ENCODE peak calls at places on chromosomes 5 and 9, in four cellular contexts. U is psoas muscle, Q is PC-3, Z is uterus. I is an unnamed sample.

GRCh38 chr5:82313016-82313415 is 34.9 kb upstream of the RPS23 start:
- DNase-seq in U (no peak), Q (no peak), Z (no peak), I (no peak)

GRCh38 chr9:36738318-36738975 is 165.8 kb downstream of the MELK start:
- DNase-seq in U (no peak), Q (peak; percentile 70), Z (no peak), I (no peak)

GRCh38 chr9:129907196-129907595 is 71.9 kb downstream of the USP20 start:
- DNase-seq in U (no peak), Q (no peak), Z (no peak), I (no peak)

GRCh38 chr9:75797181-75797580 is 93.3 kb upstream of the PCSK5 start:
- DNase-seq in U (no peak), Q (no peak), Z (no peak), I (no peak)

GRCh38 chr5:91031396-91031741 is 351.7 kb downstream of the ARRDC3 start:
- DNase-seq in U (no peak), Q (peak; percentile 28), Z (no peak), I (no peak)

GRCh38 chr5:169243651-169244422 is 57.1 kb downstream of the SLIT3 start:
- DNase-seq in U (no peak), Q (no peak), Z (no peak), I (no peak)

GRCh38 chr5:159765034-159765433 is 151.2 kb upstream of the ADRA1B start:
- DNase-seq in U (no peak), Q (no peak), Z (no peak), I (no peak)

GRCh38 chr9:95840096-95840495 is 35.4 kb upstream of the ERCC6L2 start:
- DNase-seq in U (no peak), Q (no peak), Z (no peak), I (no peak)

GRCh38 chr5:173611706-173612105 is 4.7 kb downstream of the BOD1 start:
- DNase-seq in U (no peak), Q (no peak), Z (no peak), I (no peak)

GRCh38 chr9:136014147-136014927 is 53.2 kb upstream of the UBAC1 start:
- DNase-seq in U (peak; percentile 36), Q (no peak), Z (no peak), I (peak; percentile 27)

DNA sequence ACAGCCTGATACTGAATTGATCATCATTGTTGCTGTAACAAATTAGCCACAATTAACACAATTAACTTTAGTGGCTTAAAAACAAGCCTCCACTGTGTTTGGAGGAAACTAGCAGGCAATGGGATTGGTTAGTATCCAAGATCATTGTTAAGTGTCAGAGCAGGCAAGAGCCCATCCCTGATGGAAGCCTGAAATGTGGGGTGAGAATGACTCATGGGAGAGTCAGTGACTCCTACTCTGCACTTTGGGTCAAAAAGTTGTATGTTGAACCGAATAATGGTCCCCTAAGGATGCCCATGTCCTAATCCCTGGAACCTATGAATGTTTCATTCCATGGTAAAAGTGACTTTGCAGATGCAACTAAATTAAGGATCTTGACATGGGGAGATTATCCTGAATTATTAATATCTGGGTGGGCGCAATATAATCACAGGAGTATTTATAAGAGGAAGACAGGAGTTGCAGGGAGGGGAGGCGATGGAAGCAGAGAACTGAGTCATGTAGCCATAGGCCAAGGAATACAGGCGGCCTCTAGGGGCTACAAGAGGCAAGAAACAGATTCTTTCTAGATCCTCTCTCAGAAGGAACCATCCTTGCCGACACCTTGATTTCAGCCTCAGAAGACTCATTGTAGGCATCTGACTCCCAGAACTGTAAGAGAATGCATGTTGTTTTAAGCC is 28.8 kb downstream of the ALG2 start:
- DNase-seq in U (no peak), Q (peak; percentile 16), Z (no peak), I (no peak)
- TF ChIP-seq CTCF in U (no peak), Q (peak; percentile 37), Z (no peak), I (no peak)

GRCh38 chr9:131627326-131627845 is 82.1 kb downstream of the PRRT1B start:
- DNase-seq in U (no peak), Q (no peak), Z (no peak), I (no peak)
- H3K4me3 ChIP-seq in U (no peak overlapping the region), Q (no peak overlapping the region), Z (no peak overlapping the region), I (no peak overlapping the region)

GRCh38 chr9:109817846-109818472 is 38.0 kb downstream of the PALM2AKAP2 start:
- DNase-seq in U (no peak), Q (peak; percentile 94), Z (peak; percentile 89), I (no peak)
- TF ChIP-seq CTCF in U (peak; percentile 75), Q (peak; percentile 87), Z (peak; percentile 89), I (peak; percentile 87)

DNA sequence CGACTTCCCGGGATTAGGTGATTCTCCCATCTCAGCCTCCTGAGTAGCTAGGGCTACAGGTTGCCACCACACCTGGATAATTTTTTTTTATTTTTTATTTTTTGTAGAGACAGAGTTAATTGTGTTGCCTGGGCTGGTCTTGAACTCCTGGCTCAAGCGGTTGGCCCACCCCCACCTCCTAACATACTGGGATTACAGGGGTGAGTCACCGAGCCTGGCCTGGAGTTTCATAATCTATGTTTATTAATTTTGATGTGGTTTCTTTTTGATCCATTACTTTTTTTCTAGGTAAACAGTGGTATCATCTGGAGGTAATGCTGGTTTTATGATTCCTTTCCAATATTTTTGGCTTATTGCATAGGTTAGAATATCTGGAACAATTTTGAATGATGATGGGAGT is 54.2 kb downstream of the KIAA1958 start:
- DNase-seq in U (no peak), Q (no peak), Z (no peak), I (no peak)
- H3K4me3 ChIP-seq in U (no peak overlapping the region), Q (no peak overlapping the region), Z (no peak overlapping the region), I (no peak overlapping the region)